ENCODE peak calls at places on chromosomes 13 and 19, in seven cellular contexts. X is OCI-LY7; T is heart right ventricle; U is CD8-positive, alpha-beta T cell; E is tibial artery; A is mesenchymal stem cell; S is mucosa of descending colon. Z is an unnamed sample. For H3K4me1, the result is how much of the 10 kb centered on the place peaks cover.

GRCh38 chr13:45180303-45180702 is 20.5 kb downstream of the KCTD4 start:
- DNase-seq in X (no peak), T (no peak), U (no peak), E (no peak), A (no peak), S (no peak), Z (no peak)

GRCh38 chr13:90943961-90944360 is 403.5 kb upstream of the MIR17HG start:
- DNase-seq in X (no peak), T (no peak), U (no peak), E (no peak), A (no peak), S (no peak), Z (no peak)

GRCh38 chr13:47168086-47168485 is 271.2 kb upstream of the HTR2A start:
- DNase-seq in X (no peak), T (no peak), U (no peak), E (no peak), A (peak), S (no peak), Z (no peak)

GRCh38 chr19:51467864-51468544 is 9.8 kb upstream of the SIGLEC8 start:
- DNase-seq in X (no peak), T (no peak), U (no peak), E (no peak), A (no peak), S (no peak), Z (no peak)

GRCh38 chr13:61706899-61707298 is 291.2 kb upstream of the PCDH20 start:
- DNase-seq in X (no peak), T (no peak), U (no peak), E (no peak), A (no peak), S (no peak), Z (no peak)

GRCh38 chr19:29277107-29277506 is 64.2 kb upstream of the UQCRFS1 start:
- DNase-seq in X (peak), T (peak), U (peak), E (no peak), A (no peak), S (peak), Z (no peak)

GRCh38 chr13:67932991-67933390 is 702.9 kb upstream of the PCDH9 start:
- DNase-seq in X (no peak), T (no peak), U (no peak), E (no peak), A (no peak), S (no peak), Z (no peak)

GRCh38 chr13:36329355-36329754 is 16.8 kb downstream of the SPART start:
- DNase-seq in X (no peak), T (no peak), U (no peak), E (no peak), A (no peak), S (no peak), Z (no peak)

GRCh38 chr13:55517312-55517711 is 1623.4 kb upstream of the PRR20A start:
- DNase-seq in X (no peak), T (no peak), U (no peak), E (no peak), A (no peak), S (no peak), Z (no peak)

GRCh38 chr13:110262494-110262893 is 44.5 kb downstream of the COL4A1 start:
- DNase-seq in X (no peak), T (no peak), U (no peak), E (no peak), A (no peak), S (peak), Z (no peak)
- H3K4me1 ChIP-seq in X (under half), T (half or more), U (under half), E (half or more), A (under half), S (under half), Z (under half)

DNA sequence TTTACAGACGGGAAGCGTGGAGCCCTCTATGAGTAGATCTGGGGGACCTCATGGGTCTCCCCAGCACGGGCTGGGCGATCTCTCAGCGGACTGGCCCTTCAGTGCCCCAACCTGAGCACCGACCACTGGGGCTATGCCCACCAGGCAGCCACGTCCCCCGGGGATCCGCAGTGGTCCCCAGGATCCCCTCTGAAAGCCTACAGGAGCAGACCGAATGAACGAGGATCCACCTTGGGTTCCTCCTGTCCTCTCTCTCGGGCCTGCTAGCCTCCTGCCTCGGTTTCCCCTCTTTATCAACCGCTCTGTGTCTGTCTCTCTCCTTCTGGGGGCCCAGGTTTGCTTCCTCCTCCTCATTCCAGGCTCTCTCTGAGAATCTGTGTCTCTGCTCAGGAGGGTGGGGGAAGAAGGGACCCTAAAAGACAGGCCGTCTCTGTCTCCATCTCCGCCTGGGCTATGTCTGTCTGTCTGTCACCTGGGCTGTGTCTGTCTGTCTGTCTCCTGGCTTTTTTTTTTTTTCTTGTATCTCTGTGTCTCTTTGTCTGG is 2.0 kb upstream of the MEIS3 start:
- DNase-seq in X (no peak), T (no peak), U (no peak), E (no peak), A (no peak), S (no peak), Z (no peak)
- H3K4me3 ChIP-seq in X (no peak), T (no peak), U (no peak), E (no peak), A (no peak), S (no peak), Z (no peak)

GRCh38 chr19:44694184-44694579 is 4.8 kb upstream of the CEACAM16 start:
- DNase-seq in X (no peak), T (no peak), U (peak), E (no peak), A (no peak), S (no peak), Z (no peak)
- H3K4me1 ChIP-seq in X (under half), T (under half), U (under half), E (under half), A (under half), S (under half), Z (under half)

GRCh38 chr19:58053480-58054156 is 5.5 kb upstream of the ZNF135 start:
- DNase-seq in X (no peak), T (no peak), U (no peak), E (no peak), A (no peak), S (no peak), Z (no peak)

GRCh38 chr19:58056261-58056660 is 2.8 kb upstream of the ZNF135 start:
- DNase-seq in X (no peak), T (no peak), U (no peak), E (no peak), A (no peak), S (no peak), Z (no peak)

GRCh38 chr19:58054792-58055482 is 4.1 kb upstream of the ZNF135 start:
- DNase-seq in X (no peak), T (peak), U (no peak), E (no peak), A (no peak), S (peak), Z (peak)

GRCh38 chr19:58056861-58057260 is 2.2 kb upstream of the ZNF135 start:
- DNase-seq in X (no peak), T (no peak), U (no peak), E (no peak), A (no peak), S (no peak), Z (no peak)

GRCh38 chr19:58055483-58055874 is 3.6 kb upstream of the ZNF135 start:
- DNase-seq in X (no peak), T (no peak), U (no peak), E (no peak), A (no peak), S (no peak), Z (no peak)
- H3K4me3 ChIP-seq in X (no peak), T (peak), U (no peak), E (peak), A (peak), S (no peak), Z (no peak)

Z was measured in ovary.